ENCODE peak calls at places on chromosomes 1 and 21, in ten cellular contexts. One of them, this sample, is unnamed.
A peak's percentile ranks its signal among the peaks of the same experiment; 100 is the strongest.

GRCh38 chr1:212110617-212111016 is 75.1 kb downstream of the DTL start:
- DNase-seq in uterus: no peak
- DNase-seq in T-cell: no peak
- DNase-seq in activated CD8-positive, alpha-beta T cell treated with anti-CD3 and anti-CD28 coated beads, Interleukin-2, amount 10 ng/mL, durations not matched to agents 7 days and 5 days: no peak
- DNase-seq in HAP-1: no peak
- DNase-seq in type B pancreatic cell: no peak
- DNase-seq in cardiac muscle cell: peak; percentile 86
- DNase-seq in stimulated activated naive B cell treated with anti-CD40 and anti-IgM and Interleukin-4, amounts not matched to agents 10 μg/mL and 1 μg/mL and 100 μg/mL, for 72 hours: no peak
- DNase-seq in activated CD8-positive, alpha-beta memory T cell treated with anti-CD3 and anti-CD28 coated beads, Interleukin-2, amount 50 U/mL, for 48 hours: no peak
- DNase-seq in D341Med: no peak
- DNase-seq in this sample: no peak

GRCh38 chr1:70415882-70416281 is 4.8 kb downstream of the CTH start:
- DNase-seq in cardiac muscle cell: no peak
- DNase-seq in HAP-1: no peak
- DNase-seq in stimulated activated naive B cell treated with anti-CD40 and anti-IgM and Interleukin-4, amounts not matched to agents 10 μg/mL and 1 μg/mL and 100 μg/mL, for 72 hours: no peak
- DNase-seq in activated CD8-positive, alpha-beta memory T cell treated with anti-CD3 and anti-CD28 coated beads, Interleukin-2, amount 50 U/mL, for 48 hours: no peak
- DNase-seq in D341Med: no peak
- DNase-seq in type B pancreatic cell: no peak
- DNase-seq in activated CD8-positive, alpha-beta T cell treated with anti-CD3 and anti-CD28 coated beads, Interleukin-2, amount 10 ng/mL, durations not matched to agents 7 days and 5 days: no peak
- DNase-seq in uterus: no peak
- DNase-seq in T-cell: no peak
- DNase-seq in this sample: no peak

GRCh38 chr1:91282695-91283420 is 121.8 kb downstream of the HFM1 start:
- DNase-seq in HAP-1: peak; percentile 75
- DNase-seq in D341Med: peak; percentile 58
- DNase-seq in stimulated activated naive B cell treated with anti-CD40 and anti-IgM and Interleukin-4, amounts not matched to agents 10 μg/mL and 1 μg/mL and 100 μg/mL, for 72 hours: peak; percentile 9
- DNase-seq in uterus: peak; percentile 68
- DNase-seq in cardiac muscle cell: peak; percentile 86
- DNase-seq in T-cell: peak; percentile 8
- DNase-seq in activated CD8-positive, alpha-beta T cell treated with anti-CD3 and anti-CD28 coated beads, Interleukin-2, amount 10 ng/mL, durations not matched to agents 7 days and 5 days: peak; percentile 62
- DNase-seq in activated CD8-positive, alpha-beta memory T cell treated with anti-CD3 and anti-CD28 coated beads, Interleukin-2, amount 50 U/mL, for 48 hours: peak; percentile 54
- DNase-seq in type B pancreatic cell: no peak
- DNase-seq in this sample: peak; percentile 57

GRCh38 chr1:32666866-32667566 is 16.0 kb downstream of the RBBP4 start:
- DNase-seq in stimulated activated naive B cell treated with anti-CD40 and anti-IgM and Interleukin-4, amounts not matched to agents 10 μg/mL and 1 μg/mL and 100 μg/mL, for 72 hours: no peak
- DNase-seq in cardiac muscle cell: peak; percentile 22
- DNase-seq in type B pancreatic cell: no peak
- DNase-seq in uterus: no peak
- DNase-seq in HAP-1: no peak
- DNase-seq in D341Med: no peak
- DNase-seq in activated CD8-positive, alpha-beta T cell treated with anti-CD3 and anti-CD28 coated beads, Interleukin-2, amount 10 ng/mL, durations not matched to agents 7 days and 5 days: no peak
- DNase-seq in T-cell: no peak
- DNase-seq in activated CD8-positive, alpha-beta memory T cell treated with anti-CD3 and anti-CD28 coated beads, Interleukin-2, amount 50 U/mL, for 48 hours: no peak
- DNase-seq in this sample: no peak

GRCh38 chr1:41486053-41486891 is 1.8 kb upstream of the EDN2 start:
- DNase-seq in HAP-1: peak; percentile 76
- DNase-seq in D341Med: no peak
- DNase-seq in type B pancreatic cell: no peak
- DNase-seq in cardiac muscle cell: peak; percentile 60
- DNase-seq in T-cell: no peak
- DNase-seq in activated CD8-positive, alpha-beta T cell treated with anti-CD3 and anti-CD28 coated beads, Interleukin-2, amount 10 ng/mL, durations not matched to agents 7 days and 5 days: no peak
- DNase-seq in activated CD8-positive, alpha-beta memory T cell treated with anti-CD3 and anti-CD28 coated beads, Interleukin-2, amount 50 U/mL, for 48 hours: no peak
- DNase-seq in stimulated activated naive B cell treated with anti-CD40 and anti-IgM and Interleukin-4, amounts not matched to agents 10 μg/mL and 1 μg/mL and 100 μg/mL, for 72 hours: no peak
- DNase-seq in uterus: no peak
- DNase-seq in this sample: no peak

GRCh38 chr1:93665015-93665414 is 16.6 kb downstream of the BCAR3 start:
- DNase-seq in HAP-1: no peak
- DNase-seq in activated CD8-positive, alpha-beta memory T cell treated with anti-CD3 and anti-CD28 coated beads, Interleukin-2, amount 50 U/mL, for 48 hours: no peak
- DNase-seq in T-cell: no peak
- DNase-seq in type B pancreatic cell: no peak
- DNase-seq in activated CD8-positive, alpha-beta T cell treated with anti-CD3 and anti-CD28 coated beads, Interleukin-2, amount 10 ng/mL, durations not matched to agents 7 days and 5 days: no peak
- DNase-seq in D341Med: no peak
- DNase-seq in uterus: no peak
- DNase-seq in stimulated activated naive B cell treated with anti-CD40 and anti-IgM and Interleukin-4, amounts not matched to agents 10 μg/mL and 1 μg/mL and 100 μg/mL, for 72 hours: no peak
- DNase-seq in cardiac muscle cell: no peak
- DNase-seq in this sample: no peak

GRCh38 chr21:17711896-17712295 is 99.2 kb upstream of the BTG3 start:
- DNase-seq in type B pancreatic cell: no peak
- DNase-seq in T-cell: no peak
- DNase-seq in uterus: no peak
- DNase-seq in activated CD8-positive, alpha-beta T cell treated with anti-CD3 and anti-CD28 coated beads, Interleukin-2, amount 10 ng/mL, durations not matched to agents 7 days and 5 days: no peak
- DNase-seq in activated CD8-positive, alpha-beta memory T cell treated with anti-CD3 and anti-CD28 coated beads, Interleukin-2, amount 50 U/mL, for 48 hours: no peak
- DNase-seq in D341Med: no peak
- DNase-seq in HAP-1: no peak
- DNase-seq in stimulated activated naive B cell treated with anti-CD40 and anti-IgM and Interleukin-4, amounts not matched to agents 10 μg/mL and 1 μg/mL and 100 μg/mL, for 72 hours: no peak
- DNase-seq in cardiac muscle cell: no peak
- DNase-seq in this sample: no peak

GRCh38 chr1:6623269-6623965 is 1.3 kb upstream of the THAP3 start:
- DNase-seq in D341Med: no peak
- DNase-seq in uterus: no peak
- DNase-seq in T-cell: no peak
- DNase-seq in stimulated activated naive B cell treated with anti-CD40 and anti-IgM and Interleukin-4, amounts not matched to agents 10 μg/mL and 1 μg/mL and 100 μg/mL, for 72 hours: no peak
- DNase-seq in activated CD8-positive, alpha-beta T cell treated with anti-CD3 and anti-CD28 coated beads, Interleukin-2, amount 10 ng/mL, durations not matched to agents 7 days and 5 days: no peak
- DNase-seq in HAP-1: no peak
- DNase-seq in type B pancreatic cell: no peak
- DNase-seq in cardiac muscle cell: no peak
- DNase-seq in activated CD8-positive, alpha-beta memory T cell treated with anti-CD3 and anti-CD28 coated beads, Interleukin-2, amount 50 U/mL, for 48 hours: no peak
- DNase-seq in this sample: no peak

GRCh38 chr1:155200920-155201319 is 6.8 kb downstream of the THBS3 start:
- DNase-seq in HAP-1: no peak
- DNase-seq in D341Med: no peak
- DNase-seq in activated CD8-positive, alpha-beta T cell treated with anti-CD3 and anti-CD28 coated beads, Interleukin-2, amount 10 ng/mL, durations not matched to agents 7 days and 5 days: no peak
- DNase-seq in activated CD8-positive, alpha-beta memory T cell treated with anti-CD3 and anti-CD28 coated beads, Interleukin-2, amount 50 U/mL, for 48 hours: no peak
- DNase-seq in cardiac muscle cell: no peak
- DNase-seq in stimulated activated naive B cell treated with anti-CD40 and anti-IgM and Interleukin-4, amounts not matched to agents 10 μg/mL and 1 μg/mL and 100 μg/mL, for 72 hours: no peak
- DNase-seq in uterus: no peak
- DNase-seq in type B pancreatic cell: no peak
- DNase-seq in T-cell: no peak
- DNase-seq in this sample: no peak

GRCh38 chr1:209791920-209792319 is 7.6 kb upstream of the C1orf74 start:
- DNase-seq in activated CD8-positive, alpha-beta T cell treated with anti-CD3 and anti-CD28 coated beads, Interleukin-2, amount 10 ng/mL, durations not matched to agents 7 days and 5 days: no peak
- DNase-seq in D341Med: no peak
- DNase-seq in type B pancreatic cell: no peak
- DNase-seq in T-cell: no peak
- DNase-seq in uterus: no peak
- DNase-seq in activated CD8-positive, alpha-beta memory T cell treated with anti-CD3 and anti-CD28 coated beads, Interleukin-2, amount 50 U/mL, for 48 hours: no peak
- DNase-seq in cardiac muscle cell: no peak
- DNase-seq in stimulated activated naive B cell treated with anti-CD40 and anti-IgM and Interleukin-4, amounts not matched to agents 10 μg/mL and 1 μg/mL and 100 μg/mL, for 72 hours: no peak
- DNase-seq in HAP-1: no peak
- DNase-seq in this sample: no peak

GRCh38 chr1:2258996-2259395 is 30.9 kb downstream of the SKI start:
- DNase-seq in activated CD8-positive, alpha-beta T cell treated with anti-CD3 and anti-CD28 coated beads, Interleukin-2, amount 10 ng/mL, durations not matched to agents 7 days and 5 days: peak; percentile 51
- DNase-seq in stimulated activated naive B cell treated with anti-CD40 and anti-IgM and Interleukin-4, amounts not matched to agents 10 μg/mL and 1 μg/mL and 100 μg/mL, for 72 hours: no peak
- DNase-seq in activated CD8-positive, alpha-beta memory T cell treated with anti-CD3 and anti-CD28 coated beads, Interleukin-2, amount 50 U/mL, for 48 hours: peak; percentile 77
- DNase-seq in cardiac muscle cell: no peak
- DNase-seq in D341Med: no peak
- DNase-seq in uterus: no peak
- DNase-seq in type B pancreatic cell: no peak
- DNase-seq in T-cell: peak; percentile 81
- DNase-seq in HAP-1: no peak
- DNase-seq in this sample: no peak

GRCh38 chr1:170698711-170699275 is 34.9 kb downstream of the PRRX1 start:
- DNase-seq in type B pancreatic cell: no peak
- DNase-seq in activated CD8-positive, alpha-beta T cell treated with anti-CD3 and anti-CD28 coated beads, Interleukin-2, amount 10 ng/mL, durations not matched to agents 7 days and 5 days: no peak
- DNase-seq in activated CD8-positive, alpha-beta memory T cell treated with anti-CD3 and anti-CD28 coated beads, Interleukin-2, amount 50 U/mL, for 48 hours: no peak
- DNase-seq in D341Med: peak; percentile 47
- DNase-seq in stimulated activated naive B cell treated with anti-CD40 and anti-IgM and Interleukin-4, amounts not matched to agents 10 μg/mL and 1 μg/mL and 100 μg/mL, for 72 hours: no peak
- DNase-seq in cardiac muscle cell: peak; percentile 85
- DNase-seq in uterus: no peak
- DNase-seq in HAP-1: peak; percentile 20
- DNase-seq in T-cell: no peak
- DNase-seq in this sample: no peak

GRCh38 chr1:238336531-238336930 is 445.8 kb upstream of the ZP4 start:
- DNase-seq in uterus: no peak
- DNase-seq in HAP-1: no peak
- DNase-seq in cardiac muscle cell: no peak
- DNase-seq in type B pancreatic cell: no peak
- DNase-seq in T-cell: no peak
- DNase-seq in stimulated activated naive B cell treated with anti-CD40 and anti-IgM and Interleukin-4, amounts not matched to agents 10 μg/mL and 1 μg/mL and 100 μg/mL, for 72 hours: no peak
- DNase-seq in activated CD8-positive, alpha-beta memory T cell treated with anti-CD3 and anti-CD28 coated beads, Interleukin-2, amount 50 U/mL, for 48 hours: no peak
- DNase-seq in D341Med: no peak
- DNase-seq in activated CD8-positive, alpha-beta T cell treated with anti-CD3 and anti-CD28 coated beads, Interleukin-2, amount 10 ng/mL, durations not matched to agents 7 days and 5 days: no peak
- DNase-seq in this sample: no peak

GRCh38 chr1:235504122-235504493 is at the start of gene B3GALNT2:
- DNase-seq in D341Med: no peak
- DNase-seq in activated CD8-positive, alpha-beta memory T cell treated with anti-CD3 and anti-CD28 coated beads, Interleukin-2, amount 50 U/mL, for 48 hours: no peak
- DNase-seq in activated CD8-positive, alpha-beta T cell treated with anti-CD3 and anti-CD28 coated beads, Interleukin-2, amount 10 ng/mL, durations not matched to agents 7 days and 5 days: no peak
- DNase-seq in cardiac muscle cell: no peak
- DNase-seq in type B pancreatic cell: no peak
- DNase-seq in uterus: no peak
- DNase-seq in stimulated activated naive B cell treated with anti-CD40 and anti-IgM and Interleukin-4, amounts not matched to agents 10 μg/mL and 1 μg/mL and 100 μg/mL, for 72 hours: no peak
- DNase-seq in T-cell: no peak
- DNase-seq in HAP-1: no peak
- DNase-seq in this sample: no peak

GRCh38 chr1:43238104-43238503 is 31.7 kb upstream of the TMEM125 start:
- DNase-seq in activated CD8-positive, alpha-beta T cell treated with anti-CD3 and anti-CD28 coated beads, Interleukin-2, amount 10 ng/mL, durations not matched to agents 7 days and 5 days: peak; percentile 63
- DNase-seq in type B pancreatic cell: no peak
- DNase-seq in uterus: peak; percentile 39
- DNase-seq in activated CD8-positive, alpha-beta memory T cell treated with anti-CD3 and anti-CD28 coated beads, Interleukin-2, amount 50 U/mL, for 48 hours: no peak
- DNase-seq in T-cell: no peak
- DNase-seq in HAP-1: peak; percentile 76
- DNase-seq in stimulated activated naive B cell treated with anti-CD40 and anti-IgM and Interleukin-4, amounts not matched to agents 10 μg/mL and 1 μg/mL and 100 μg/mL, for 72 hours: peak; percentile 40
- DNase-seq in D341Med: peak; percentile 70
- DNase-seq in cardiac muscle cell: peak; percentile 81
- DNase-seq in this sample: peak; percentile 61

GRCh38 chr1:29628190-29628589 is 391.9 kb downstream of the PTPRU start:
- DNase-seq in T-cell: no peak
- DNase-seq in type B pancreatic cell: no peak
- DNase-seq in activated CD8-positive, alpha-beta T cell treated with anti-CD3 and anti-CD28 coated beads, Interleukin-2, amount 10 ng/mL, durations not matched to agents 7 days and 5 days: peak; percentile 7
- DNase-seq in HAP-1: no peak
- DNase-seq in activated CD8-positive, alpha-beta memory T cell treated with anti-CD3 and anti-CD28 coated beads, Interleukin-2, amount 50 U/mL, for 48 hours: no peak
- DNase-seq in cardiac muscle cell: no peak
- DNase-seq in D341Med: no peak
- DNase-seq in stimulated activated naive B cell treated with anti-CD40 and anti-IgM and Interleukin-4, amounts not matched to agents 10 μg/mL and 1 μg/mL and 100 μg/mL, for 72 hours: no peak
- DNase-seq in uterus: no peak
- DNase-seq in this sample: no peak

GRCh38 chr1:55124470-55124869 is 85.1 kb downstream of the PCSK9 start:
- DNase-seq in T-cell: no peak
- DNase-seq in activated CD8-positive, alpha-beta memory T cell treated with anti-CD3 and anti-CD28 coated beads, Interleukin-2, amount 50 U/mL, for 48 hours: no peak
- DNase-seq in cardiac muscle cell: no peak
- DNase-seq in activated CD8-positive, alpha-beta T cell treated with anti-CD3 and anti-CD28 coated beads, Interleukin-2, amount 10 ng/mL, durations not matched to agents 7 days and 5 days: no peak
- DNase-seq in type B pancreatic cell: no peak
- DNase-seq in stimulated activated naive B cell treated with anti-CD40 and anti-IgM and Interleukin-4, amounts not matched to agents 10 μg/mL and 1 μg/mL and 100 μg/mL, for 72 hours: no peak
- DNase-seq in uterus: no peak
- DNase-seq in HAP-1: no peak
- DNase-seq in D341Med: no peak
- DNase-seq in this sample: no peak

This sample was measured in DMS153.